ENCODE peak calls at places on chromosomes 5 and 9, in eight cellular contexts. S, I, Z, T, K, Y, E and J are unnamed samples.

GRCh38 chr5:66769839-66770617 is 173.8 kb downstream of the MAST4 start:
- DNase-seq in T (no peak), Y (no peak), E (no peak), I (no peak), K (peak), Z (no peak), S (no peak), J (no peak)

GRCh38 chr5:115179959-115180709 is 10.4 kb upstream of the TRIM36 start:
- DNase-seq in E (peak), S (no peak), Y (peak), I (peak), K (no peak), Z (peak), T (no peak), J (no peak)

GRCh38 chr5:123156577-123157296 is 67.7 kb downstream of the PRDM6 start:
- DNase-seq in Z (no peak), S (no peak), E (no peak), Y (peak), T (no peak), K (no peak), I (no peak), J (no peak)

GRCh38 chr5:122760281-122760680 is 14.6 kb upstream of the SNX2 start:
- DNase-seq in I (no peak), K (no peak), T (no peak), Y (no peak), S (no peak), E (no peak), Z (no peak), J (no peak)

GRCh38 chr5:155211764-155212163 is 198.2 kb downstream of the KIF4B start:
- DNase-seq in T (no peak), S (no peak), I (no peak), Y (no peak), Z (no peak), K (no peak), E (no peak), J (no peak)

GRCh38 chr5:63919763-63920478 is 42.3 kb downstream of the HTR1A start:
- DNase-seq in I (peak), K (no peak), T (no peak), Z (no peak), Y (no peak), E (no peak), S (no peak), J (no peak)

GRCh38 chr5:42274913-42275312 is 148.3 kb upstream of the GHR start:
- DNase-seq in Y (no peak), I (no peak), K (no peak), T (no peak), S (no peak), E (no peak), Z (no peak), J (no peak)

GRCh38 chr9:69931340-69931739 is 110.7 kb downstream of the CFAP95 start:
- DNase-seq in Z (no peak), E (no peak), I (no peak), S (no peak), T (no peak), K (no peak), Y (no peak), J (no peak)

DNA sequence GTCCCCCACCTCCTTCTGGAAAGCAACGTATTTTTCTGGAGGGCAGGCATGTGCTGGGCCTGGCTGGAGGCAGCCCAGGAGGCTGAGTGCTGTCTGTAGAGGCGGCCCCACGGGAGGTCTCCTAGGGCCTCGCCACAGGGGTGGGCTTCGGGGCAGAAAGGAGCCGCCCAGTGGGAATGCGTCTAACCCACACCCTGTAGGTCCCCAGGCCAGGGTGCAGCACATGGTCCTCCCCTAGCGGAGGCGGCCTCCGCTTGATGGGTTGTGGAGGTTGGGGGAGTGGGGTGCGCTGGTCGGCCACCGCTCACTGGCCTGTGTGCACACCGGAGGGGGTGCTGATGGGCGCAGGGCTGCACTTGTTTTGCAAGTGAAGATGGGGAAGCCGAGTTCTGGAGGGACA is 48.3 kb upstream of the UBAC1 start:
- DNase-seq in Z (no peak), K (no peak), T (no peak), S (no peak), I (no peak), E (no peak), Y (no peak), J (no peak)
- H3K27ac ChIP-seq in Z (peak), K (no peak), T (no peak), S (no peak), I (no peak), E (no peak), Y (no peak), J (peak)

GRCh38 chr5:141823056-141823455 is 55.2 kb downstream of the PCDH1 start:
- DNase-seq in T (no peak), K (no peak), Z (no peak), S (no peak), E (no peak), Y (no peak), I (no peak), J (no peak)
- H3K27ac ChIP-seq in T (no peak), K (peak), Z (peak), S (no peak), E (no peak), Y (no peak), I (no peak), J (peak)

GRCh38 chr9:99356512-99356971 is 134.5 kb downstream of the SEC61B start:
- DNase-seq in K (peak), T (no peak), E (no peak), S (no peak), I (peak), Z (peak), Y (no peak), J (no peak)
- H3K27ac ChIP-seq in K (peak), T (no peak), E (no peak), S (no peak), I (no peak), Z (peak), Y (no peak), J (no peak)

GRCh38 chr9:112505083-112505482 is 18.5 kb downstream of the KIAA1958 start:
- DNase-seq in S (no peak), E (no peak), K (no peak), Y (no peak), Z (no peak), T (no peak), I (no peak), J (no peak)
- H3K27ac ChIP-seq in S (no peak), E (no peak), K (no peak), Y (no peak), Z (no peak), T (no peak), I (no peak), J (no peak)

DNA sequence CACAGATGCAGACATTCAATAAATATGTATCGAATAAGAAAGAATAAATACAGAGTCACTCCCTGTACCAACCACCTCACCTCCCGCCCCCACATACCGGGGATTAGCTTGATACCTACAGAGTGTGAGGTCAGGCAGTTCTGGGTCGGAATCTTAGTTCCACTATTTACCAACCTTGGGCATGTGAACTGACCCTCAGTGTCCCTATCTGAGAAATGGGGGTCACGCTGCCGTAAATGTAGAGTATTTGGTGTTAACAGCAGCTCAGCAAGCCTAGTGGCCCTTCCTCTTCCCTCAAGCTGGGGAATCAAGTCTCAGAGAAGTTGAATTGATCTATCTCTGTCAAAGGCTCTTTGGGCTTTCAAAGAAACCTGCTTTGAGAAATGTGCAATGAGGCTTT is 25.4 kb downstream of the CCNJL start:
- DNase-seq in T (no peak), I (no peak), Y (no peak), Z (no peak), K (no peak), S (no peak), E (no peak), J (no peak)
- H3K27ac ChIP-seq in T (no peak), I (no peak), Y (no peak), Z (peak), K (peak), S (peak), E (no peak), J (no peak)

GRCh38 chr5:32712463-32713395 is 1.6 kb downstream of the NPR3 start:
- DNase-seq in Y (no peak), Z (no peak), T (no peak), I (no peak), K (no peak), S (no peak), E (no peak), J (no peak)

GRCh38 chr5:32714836-32715235 is 3.7 kb downstream of the NPR3 start:
- DNase-seq in E (no peak), T (no peak), Y (no peak), Z (no peak), S (no peak), I (no peak), K (no peak), J (no peak)

GRCh38 chr5:32711693-32712462 is 757 bp downstream of the NPR3 start:
- DNase-seq in K (peak), T (no peak), E (no peak), Y (peak), I (no peak), Z (no peak), S (no peak), J (no peak)

GRCh38 chr5:32710859-32711692 is at the start of gene NPR3:
- DNase-seq in T (no peak), Y (peak), I (no peak), S (no peak), K (no peak), E (no peak), Z (no peak), J (no peak)

GRCh38 chr5:32713396-32714381 is 2.6 kb downstream of the NPR3 start:
- DNase-seq in E (no peak), Z (peak), Y (no peak), I (no peak), T (no peak), S (no peak), K (peak), J (no peak)
- H3K27ac ChIP-seq in E (no peak), Z (peak), Y (no peak), I (no peak), T (no peak), S (no peak), K (peak), J (no peak)